ENCODE peak calls at places on chromosomes 3 and 15, in five cellular contexts. One of them, this sample, is unnamed.

GRCh38 chr3:47016934-47017435 is 37.5 kb downstream of the NBEAL2 start:
- DNase-seq in GM23338: no peak
- DNase-seq in suprapubic skin: no peak
- DNase-seq in HL-60: peak
- DNase-seq in sigmoid colon: no peak
- DNase-seq in this sample: no peak

GRCh38 chr15:67383903-67384302 is 129.3 kb downstream of the IQCH start:
- DNase-seq in GM23338: no peak
- DNase-seq in suprapubic skin: no peak
- DNase-seq in HL-60: no peak
- DNase-seq in sigmoid colon: no peak
- DNase-seq in this sample: no peak

GRCh38 chr3:190120161-190121060 is at the start of gene P3H2:
- DNase-seq in GM23338: peak
- DNase-seq in suprapubic skin: no peak
- DNase-seq in HL-60: no peak
- DNase-seq in sigmoid colon: peak
- DNase-seq in this sample: peak

GRCh38 chr15:35657679-35658201 is 111.8 kb upstream of the DPH6 start:
- DNase-seq in GM23338: no peak
- DNase-seq in suprapubic skin: no peak
- DNase-seq in HL-60: no peak
- DNase-seq in sigmoid colon: no peak
- DNase-seq in this sample: no peak

GRCh38 chr15:93428135-93428534 is 339.1 kb upstream of the RGMA start:
- DNase-seq in GM23338: no peak
- DNase-seq in suprapubic skin: no peak
- DNase-seq in HL-60: no peak
- DNase-seq in sigmoid colon: no peak
- DNase-seq in this sample: no peak

GRCh38 chr15:40796508-40796907 is 10.4 kb upstream of the ZFYVE19 start:
- DNase-seq in GM23338: no peak
- DNase-seq in suprapubic skin: no peak
- DNase-seq in HL-60: no peak
- DNase-seq in sigmoid colon: no peak
- DNase-seq in this sample: no peak

GRCh38 chr15:65328506-65329297 is 24.2 kb downstream of the RNU5B-1 start:
- DNase-seq in GM23338: no peak
- DNase-seq in suprapubic skin: no peak
- DNase-seq in HL-60: no peak
- DNase-seq in sigmoid colon: no peak
- DNase-seq in this sample: peak

GRCh38 chr15:77104155-77104554 is 33.2 kb upstream of the TSPAN3 start:
- DNase-seq in GM23338: no peak
- DNase-seq in suprapubic skin: no peak
- DNase-seq in HL-60: no peak
- DNase-seq in sigmoid colon: no peak
- DNase-seq in this sample: no peak

GRCh38 chr15:42065008-42065407 is 29.4 kb downstream of the PLA2G4D start:
- DNase-seq in GM23338: no peak
- DNase-seq in suprapubic skin: peak
- DNase-seq in HL-60: no peak
- DNase-seq in sigmoid colon: no peak
- DNase-seq in this sample: no peak

GRCh38 chr15:58575045-58575786 is 143.4 kb downstream of the LIPC start:
- DNase-seq in GM23338: no peak
- DNase-seq in suprapubic skin: no peak
- DNase-seq in HL-60: no peak
- DNase-seq in sigmoid colon: no peak
- DNase-seq in this sample: no peak

GRCh38 chr3:141372656-141373055 is 4.4 kb downstream of the ZBTB38 start:
- DNase-seq in GM23338: no peak
- DNase-seq in suprapubic skin: no peak
- DNase-seq in HL-60: no peak
- DNase-seq in sigmoid colon: no peak
- DNase-seq in this sample: no peak

GRCh38 chr3:160869825-160870224 is 113.8 kb downstream of the PPM1L start:
- DNase-seq in GM23338: no peak
- DNase-seq in suprapubic skin: no peak
- DNase-seq in HL-60: no peak
- DNase-seq in sigmoid colon: no peak
- DNase-seq in this sample: no peak

GRCh38 chr3:31776016-31776415 is 205.0 kb downstream of the OSBPL10 start:
- DNase-seq in GM23338: no peak
- DNase-seq in suprapubic skin: no peak
- DNase-seq in HL-60: no peak
- DNase-seq in sigmoid colon: no peak
- DNase-seq in this sample: no peak

GRCh38 chr15:64895285-64896065 is 16.2 kb upstream of the ANKDD1A start:
- DNase-seq in GM23338: no peak
- DNase-seq in suprapubic skin: no peak
- DNase-seq in HL-60: peak
- DNase-seq in sigmoid colon: no peak
- DNase-seq in this sample: peak

GRCh38 chr3:101340591-101340990 is 20.2 kb upstream of the IMPG2 start:
- DNase-seq in GM23338: no peak
- DNase-seq in suprapubic skin: no peak
- DNase-seq in HL-60: no peak
- DNase-seq in sigmoid colon: no peak
- DNase-seq in this sample: no peak

GRCh38 chr3:9279959-9280358 is 30.5 kb upstream of the SRGAP3 start:
- DNase-seq in GM23338: peak
- DNase-seq in suprapubic skin: no peak
- DNase-seq in HL-60: no peak
- DNase-seq in sigmoid colon: no peak
- DNase-seq in this sample: no peak

GRCh38 chr3:156360116-156360515 is 194.8 kb downstream of the SSR3 start:
- DNase-seq in GM23338: no peak
- DNase-seq in suprapubic skin: no peak
- DNase-seq in HL-60: no peak
- DNase-seq in sigmoid colon: no peak
- DNase-seq in this sample: no peak

GRCh38 chr3:144142151-144142855 is 170.7 kb downstream of the DIPK2A start:
- DNase-seq in GM23338: no peak
- DNase-seq in suprapubic skin: no peak
- DNase-seq in HL-60: no peak
- DNase-seq in sigmoid colon: no peak
- DNase-seq in this sample: no peak

GRCh38 chr3:31041161-31041978 is 146.9 kb upstream of the GADL1 start:
- DNase-seq in GM23338: peak
- DNase-seq in suprapubic skin: no peak
- DNase-seq in HL-60: no peak
- DNase-seq in sigmoid colon: no peak
- DNase-seq in this sample: no peak

GRCh38 chr15:62601779-62602540 is 436.9 kb upstream of the C2CD4B start:
- DNase-seq in GM23338: no peak
- DNase-seq in suprapubic skin: no peak
- DNase-seq in HL-60: no peak
- DNase-seq in sigmoid colon: no peak
- DNase-seq in this sample: no peak

GRCh38 chr3:126679831-126680677 is 24.0 kb upstream of the CHCHD6 start:
- DNase-seq in GM23338: peak
- DNase-seq in suprapubic skin: no peak
- DNase-seq in HL-60: no peak
- DNase-seq in sigmoid colon: no peak
- DNase-seq in this sample: no peak

DNA sequence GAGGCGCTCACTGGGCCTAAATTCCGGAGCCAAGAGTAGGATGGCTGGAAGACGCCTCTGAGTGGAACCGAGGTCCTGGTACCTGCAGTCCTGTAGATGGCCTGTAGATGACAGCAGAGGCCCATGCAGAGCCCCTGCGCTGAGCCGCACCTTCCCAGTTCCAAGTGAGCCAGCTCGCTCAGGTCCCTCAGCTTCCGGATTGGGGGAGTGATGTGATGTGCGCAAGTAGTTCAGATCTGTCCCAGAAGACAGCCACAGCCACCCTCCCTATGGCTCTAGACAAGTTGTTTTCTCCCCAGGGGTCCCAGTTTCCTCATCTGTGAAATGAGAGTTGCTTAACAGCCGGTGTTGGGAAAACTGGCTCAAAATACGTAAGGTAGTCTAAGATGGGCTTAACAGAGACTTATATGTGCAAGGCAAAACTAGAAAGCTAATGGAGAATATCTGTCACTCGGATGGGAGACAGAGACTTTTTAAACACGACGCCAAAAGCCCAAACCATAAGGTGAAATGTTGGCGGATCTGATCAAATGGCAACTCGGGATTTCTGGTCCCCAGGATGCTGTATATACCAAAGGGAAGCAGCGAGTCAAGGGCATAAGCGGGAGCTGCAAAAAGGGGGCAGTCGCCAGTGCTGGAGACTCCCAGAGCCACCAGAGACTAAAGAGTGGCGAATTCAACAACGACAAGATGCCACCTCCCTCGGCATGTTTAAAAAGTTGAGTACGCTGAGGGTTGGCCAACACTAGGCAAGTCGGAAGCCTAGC is 765 bp upstream of the MAPKAPK3 start:
- DNase-seq in GM23338: peak
- DNase-seq in suprapubic skin: peak
- DNase-seq in HL-60: peak
- DNase-seq in sigmoid colon: peak
- DNase-seq in this sample: no peak
- TF ChIP-seq POLR2AphosphoS5 in GM23338: no peak
- TF ChIP-seq POLR2AphosphoS5 in suprapubic skin: no peak
- TF ChIP-seq POLR2AphosphoS5 in HL-60: no peak
- TF ChIP-seq POLR2AphosphoS5 in sigmoid colon: no peak
- TF ChIP-seq POLR2AphosphoS5 in this sample: no peak

DNA sequence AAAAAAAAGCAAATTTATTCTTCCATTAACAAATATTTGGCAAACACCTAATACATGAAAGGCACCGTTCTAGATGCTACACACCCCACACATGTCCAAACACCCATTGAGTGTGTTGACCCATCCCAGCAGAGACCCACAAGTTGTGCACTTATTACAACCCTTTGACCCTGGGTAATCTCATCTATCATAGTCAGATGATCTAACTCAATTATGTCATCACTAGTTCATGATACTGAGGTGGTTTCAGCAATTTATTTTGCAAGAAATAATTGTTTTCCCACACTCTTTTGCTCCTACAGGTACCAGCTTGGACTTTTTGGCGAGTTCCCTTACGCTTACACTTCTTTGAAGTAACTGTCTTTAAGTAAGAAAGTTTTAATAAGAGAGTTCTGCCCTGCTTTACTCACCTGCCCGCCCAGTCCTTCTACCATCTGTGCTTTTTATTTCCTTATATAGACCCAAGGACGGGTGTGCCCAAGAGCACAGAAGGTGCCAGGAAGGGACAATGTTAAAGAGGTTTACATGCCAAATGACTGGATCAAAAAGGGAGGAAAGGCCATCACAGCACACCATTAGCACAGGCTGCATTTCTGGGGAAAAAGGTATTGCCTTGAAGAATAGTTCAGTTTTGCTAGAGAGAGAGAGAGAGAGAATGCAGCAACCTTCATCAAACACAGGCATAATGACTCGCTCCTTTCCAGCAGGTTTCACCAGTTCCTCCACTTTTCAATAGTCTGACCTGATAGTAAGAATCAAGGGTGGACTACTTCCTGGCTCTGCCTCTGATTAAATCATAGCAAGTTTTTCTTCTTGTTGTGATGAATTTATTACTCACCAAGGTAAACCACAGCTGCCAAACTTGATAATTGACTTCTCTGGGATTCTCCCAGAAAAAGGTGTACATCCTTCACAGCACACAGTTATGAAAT is 54.5 kb upstream of the ATP11B start:
- DNase-seq in GM23338: peak
- DNase-seq in suprapubic skin: no peak
- DNase-seq in HL-60: no peak
- DNase-seq in sigmoid colon: no peak
- DNase-seq in this sample: no peak
- TF ChIP-seq POLR2AphosphoS5 in GM23338: no peak
- TF ChIP-seq POLR2AphosphoS5 in suprapubic skin: no peak
- TF ChIP-seq POLR2AphosphoS5 in HL-60: no peak
- TF ChIP-seq POLR2AphosphoS5 in sigmoid colon: no peak
- TF ChIP-seq POLR2AphosphoS5 in this sample: no peak

DNA sequence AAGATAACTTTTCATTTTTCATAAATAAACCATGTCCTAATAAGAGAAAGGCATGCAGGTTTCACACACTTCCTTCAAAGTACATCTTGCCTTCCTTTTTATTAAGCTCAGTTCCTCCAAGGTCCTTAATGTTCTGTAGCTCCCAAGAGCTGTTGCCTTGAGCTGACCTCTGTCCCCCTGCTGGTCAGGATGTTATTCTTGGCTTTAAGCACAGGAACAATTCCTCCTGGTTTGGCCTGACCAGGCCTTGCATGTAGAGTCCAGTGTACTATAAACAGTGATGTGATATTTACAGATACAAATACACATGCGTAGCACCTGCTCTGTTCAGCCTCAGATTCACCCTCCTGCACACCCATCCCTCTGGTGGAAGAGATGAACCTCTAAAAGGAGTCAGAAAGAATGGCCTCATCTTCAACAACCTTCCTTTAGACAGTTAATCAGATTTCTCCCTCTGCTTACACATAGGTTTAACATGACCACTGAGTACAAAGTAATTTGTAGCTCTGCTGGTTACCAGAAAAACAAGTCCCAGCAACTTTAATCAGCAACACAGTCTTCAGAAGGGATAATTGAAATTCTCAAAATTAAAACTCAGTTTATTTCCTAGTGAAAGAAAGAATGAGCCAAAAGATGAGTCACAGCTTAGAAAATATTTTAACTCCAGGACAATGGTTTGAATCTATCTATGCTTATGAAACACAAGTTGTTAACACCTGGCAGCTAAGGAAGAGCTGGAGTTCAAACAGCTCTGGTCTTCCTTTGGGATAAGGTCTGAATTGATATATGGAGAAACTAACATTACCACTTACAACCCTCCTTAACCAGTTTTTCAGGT is 46.5 kb downstream of the PTPN9 start:
- DNase-seq in GM23338: peak
- DNase-seq in suprapubic skin: no peak
- DNase-seq in HL-60: peak
- DNase-seq in sigmoid colon: peak
- DNase-seq in this sample: no peak
- TF ChIP-seq POLR2AphosphoS5 in GM23338: no peak
- TF ChIP-seq POLR2AphosphoS5 in suprapubic skin: no peak
- TF ChIP-seq POLR2AphosphoS5 in HL-60: no peak
- TF ChIP-seq POLR2AphosphoS5 in sigmoid colon: no peak
- TF ChIP-seq POLR2AphosphoS5 in this sample: no peak

DNA sequence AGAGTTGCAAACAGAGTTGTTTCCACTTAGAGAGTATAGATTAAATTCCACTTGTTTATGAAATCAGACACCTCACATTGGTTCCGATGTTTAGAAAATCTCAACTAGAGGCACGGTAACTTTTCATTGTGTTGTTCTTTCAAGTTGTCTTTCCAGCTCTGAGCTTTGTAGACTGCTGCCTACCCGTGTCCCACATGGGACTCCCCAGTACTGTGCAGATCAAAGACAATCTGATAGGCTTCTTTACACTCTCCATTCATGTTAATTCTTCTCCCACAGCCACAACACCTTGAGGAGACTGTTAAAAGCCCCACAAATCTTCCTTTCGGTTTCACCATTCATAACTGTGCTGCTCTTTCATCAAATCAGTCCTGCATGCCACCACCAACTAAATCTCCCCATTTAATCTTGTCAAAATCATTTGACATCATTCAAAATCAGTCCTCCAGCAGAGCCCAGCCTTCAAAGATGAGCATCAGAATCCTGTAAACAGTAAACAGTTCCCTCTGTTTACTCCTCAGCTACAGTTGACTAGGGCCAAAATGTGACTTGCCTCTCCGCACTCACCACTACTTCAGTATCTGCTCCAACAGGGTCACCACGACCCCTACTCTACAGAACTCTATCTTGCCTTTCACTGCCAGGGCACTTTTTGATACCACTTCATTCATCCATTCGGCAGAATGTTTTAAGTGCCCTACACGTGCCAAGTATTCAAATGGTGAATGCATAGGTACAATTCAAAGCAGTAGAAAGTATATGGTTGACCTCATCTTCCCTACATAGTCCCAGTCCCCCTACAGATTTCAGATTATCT is 8.3 kb downstream of the ANXA2 start:
- DNase-seq in GM23338: no peak
- DNase-seq in suprapubic skin: no peak
- DNase-seq in HL-60: no peak
- DNase-seq in sigmoid colon: no peak
- DNase-seq in this sample: no peak
- TF ChIP-seq POLR2AphosphoS5 in GM23338: no peak
- TF ChIP-seq POLR2AphosphoS5 in suprapubic skin: no peak
- TF ChIP-seq POLR2AphosphoS5 in HL-60: no peak
- TF ChIP-seq POLR2AphosphoS5 in sigmoid colon: no peak
- TF ChIP-seq POLR2AphosphoS5 in this sample: no peak